ENCODE peak calls at places on chromosomes 7 and 10, in four cellular contexts. A is DND-41; R is transverse colon; X is CD8-positive, alpha-beta T cell. B is an unnamed sample.

GRCh38 chr10:118238573-118239240 is 103.4 kb downstream of the FAM204A start:
- DNase-seq in A (no peak), R (no peak), X (no peak), B (no peak)

GRCh38 chr7:112882506-112882905 is 92.3 kb upstream of the TMEM168 start:
- DNase-seq in A (no peak), R (no peak), X (no peak), B (no peak)

GRCh38 chr7:107708956-107709355 is 35.0 kb upstream of the CBLL1 start:
- DNase-seq in A (no peak), R (no peak), X (no peak), B (no peak)

GRCh38 chr7:30828591-30828990 is 57.4 kb downstream of the MINDY4 start:
- DNase-seq in A (no peak), R (no peak), X (no peak), B (no peak)

GRCh38 chr10:24625778-24626177 is 97.9 kb downstream of the ARHGAP21 start:
- DNase-seq in A (no peak), R (peak; percentile 13), X (no peak), B (no peak)

GRCh38 chr7:86600506-86601290 is 43.0 kb upstream of the GRM3 start:
- DNase-seq in A (no peak), R (no peak), X (no peak), B (peak; percentile 3)

GRCh38 chr7:1664711-1665591 is 5.1 kb upstream of the ELFN1 start:
- DNase-seq in A (peak; percentile 80), R (peak; percentile 39), X (peak; percentile 28), B (peak; percentile 83)

GRCh38 chr10:13684252-13684791 is 97.6 kb downstream of the PRPF18 start:
- DNase-seq in A (no peak), R (peak; percentile 43), X (no peak), B (no peak)

GRCh38 chr10:32095116-32095733 is 39.0 kb upstream of the KIF5B start:
- DNase-seq in A (no peak), R (no peak), X (no peak), B (no peak)

GRCh38 chr10:104767745-104768144 is 126.7 kb downstream of the SORCS3 start:
- DNase-seq in A (no peak), R (no peak), X (no peak), B (no peak)

GRCh38 chr7:91784469-91784868 is 96.0 kb downstream of the MTERF1 start:
- DNase-seq in A (no peak), R (no peak), X (no peak), B (no peak)

GRCh38 chr10:100653957-100654834 is 91.2 kb upstream of the PAX2 start:
- DNase-seq in A (peak; percentile 67), R (no peak), X (no peak), B (no peak)

GRCh38 chr7:380226-380550 is 90.2 kb downstream of the FOXL3 start:
- DNase-seq in A (no peak), R (no peak), X (no peak), B (no peak)

GRCh38 chr10:98225000-98225399 is 43.0 kb downstream of the LOXL4 start:
- DNase-seq in A (no peak), R (no peak), X (no peak), B (no peak)

GRCh38 chr7:17941171-17941490 is 837 bp upstream of the SNX13 start:
- DNase-seq in A (no peak), R (no peak), X (no peak), B (no peak)

GRCh38 chr7:150903627-150904026 is 51.3 kb downstream of the AOC1 start:
- DNase-seq in A (no peak), R (peak; percentile 82), X (no peak), B (peak; percentile 89)

GRCh38 chr7:32587431-32587948 is 92.2 kb downstream of the AVL9 start:
- DNase-seq in A (no peak), R (no peak), X (no peak), B (no peak)

GRCh38 chr10:109456566-109457361 is 466.5 kb downstream of the XPNPEP1 start:
- DNase-seq in A (no peak), R (no peak), X (no peak), B (no peak)

GRCh38 chr7:901388-902154 is 25.2 kb downstream of the GET4 start:
- DNase-seq in A (peak; percentile 63), R (peak; percentile 95), X (no peak), B (peak; percentile 82)

GRCh38 chr7:115047968-115048720 is 126.2 kb downstream of the MDFIC start:
- DNase-seq in A (no peak), R (no peak), X (no peak), B (no peak)

GRCh38 chr7:31061185-31061584 is 9.1 kb downstream of the ADCYAP1R1 start:
- DNase-seq in A (no peak), R (no peak), X (no peak), B (peak; percentile 43)

GRCh38 chr10:82908751-82909150 is 1033.8 kb downstream of the NRG3 start:
- DNase-seq in A (no peak), R (no peak), X (no peak), B (no peak)

GRCh38 chr10:126013489-126014281 is 117.3 kb downstream of the FANK1 start:
- DNase-seq in A (no peak), R (no peak), X (no peak), B (peak; percentile 29)

GRCh38 chr7:77830649-77831355 is 32.2 kb downstream of the PHTF2 start:
- DNase-seq in A (no peak), R (no peak), X (no peak), B (no peak)

GRCh38 chr7:130490888-130491771 is 755 bp upstream of the MEST start:
- DNase-seq in A (no peak), R (peak; percentile 37), X (peak; percentile 27), B (no peak)

GRCh38 chr7:134701272-134701671 is 54.6 kb downstream of the BPGM start:
- DNase-seq in A (peak; percentile 26), R (no peak), X (peak; percentile 4), B (peak; percentile 29)

GRCh38 chr10:75613685-75614587 is 182.5 kb downstream of the LRMDA start:
- DNase-seq in A (no peak), R (no peak), X (no peak), B (no peak)

GRCh38 chr7:6705959-6706665 is 635 bp downstream of the ZNF12 start:
- DNase-seq in A (peak; percentile 30), R (peak; percentile 16), X (no peak), B (peak; percentile 60)

GRCh38 chr10:75971402-75972211 is 540.2 kb downstream of the LRMDA start:
- DNase-seq in A (peak; percentile 57), R (no peak), X (no peak), B (no peak)

GRCh38 chr10:114300036-114300645 is 61.1 kb downstream of the VWA2 start:
- DNase-seq in A (no peak), R (no peak), X (no peak), B (no peak)

GRCh38 chr7:1936531-1937251 is 266.6 kb downstream of the ELFN1 start:
- DNase-seq in A (no peak), R (no peak), X (no peak), B (no peak)

GRCh38 chr7:42445691-42446090 is 208.7 kb upstream of the GLI3 start:
- DNase-seq in A (no peak), R (no peak), X (no peak), B (no peak)

GRCh38 chr7:46391215-46391614 is 470.1 kb upstream of the IGFBP3 start:
- DNase-seq in A (no peak), R (no peak), X (no peak), B (no peak)

GRCh38 chr7:46389131-46389530 is 468.1 kb upstream of the IGFBP3 start:
- DNase-seq in A (no peak), R (no peak), X (no peak), B (no peak)

GRCh38 chr7:46393142-46393541 is 472.1 kb upstream of the IGFBP3 start:
- DNase-seq in A (no peak), R (no peak), X (no peak), B (no peak)

GRCh38 chr7:46387646-46388045 is 466.6 kb upstream of the IGFBP3 start:
- DNase-seq in A (no peak), R (no peak), X (no peak), B (no peak)

DNA sequence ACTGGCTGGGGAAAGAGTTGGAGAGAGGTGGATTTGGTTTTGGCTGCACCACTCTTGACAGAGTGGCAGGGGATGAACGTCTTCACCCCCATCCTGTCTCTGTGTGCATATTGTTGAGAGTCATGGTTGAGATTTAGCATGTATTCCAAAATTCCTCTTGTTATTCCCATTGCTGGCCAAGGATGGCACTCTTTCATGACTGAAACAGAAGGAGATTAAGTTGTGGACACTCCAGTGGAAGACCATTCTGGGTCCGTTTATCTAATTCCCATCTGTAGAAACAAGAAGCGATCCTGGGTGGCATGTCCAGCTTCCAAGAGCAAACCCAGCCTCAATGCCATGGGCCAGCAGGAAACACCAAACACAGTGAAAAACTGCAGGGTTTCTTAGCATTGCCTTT is 469.0 kb upstream of the IGFBP3 start:
- DNase-seq in A (no peak), R (no peak), X (no peak), B (no peak)
- TF ChIP-seq CTCF in A (no peak), R (no peak), X (no peak), B (no peak)

GRCh38 chr7:85185355-85186082 is 1.3 kb downstream of the SEMA3D start:
- DNase-seq in A (no peak), R (peak; percentile 9), X (no peak), B (peak; percentile 24)

GRCh38 chr7:85186521-85187241 is at the start of gene SEMA3D:
- DNase-seq in A (no peak), R (peak; percentile 53), X (no peak), B (peak; percentile 84)

GRCh38 chr7:85186083-85186520 is 754 bp downstream of the SEMA3D start:
- DNase-seq in A (no peak), R (peak; percentile 8), X (no peak), B (peak; percentile 18)

GRCh38 chr7:85191383-85191782 is 4.5 kb upstream of the SEMA3D start:
- DNase-seq in A (no peak), R (no peak), X (no peak), B (no peak)
- TF ChIP-seq CTCF in A (no peak), R (no peak), X (no peak), B (no peak)

DNA sequence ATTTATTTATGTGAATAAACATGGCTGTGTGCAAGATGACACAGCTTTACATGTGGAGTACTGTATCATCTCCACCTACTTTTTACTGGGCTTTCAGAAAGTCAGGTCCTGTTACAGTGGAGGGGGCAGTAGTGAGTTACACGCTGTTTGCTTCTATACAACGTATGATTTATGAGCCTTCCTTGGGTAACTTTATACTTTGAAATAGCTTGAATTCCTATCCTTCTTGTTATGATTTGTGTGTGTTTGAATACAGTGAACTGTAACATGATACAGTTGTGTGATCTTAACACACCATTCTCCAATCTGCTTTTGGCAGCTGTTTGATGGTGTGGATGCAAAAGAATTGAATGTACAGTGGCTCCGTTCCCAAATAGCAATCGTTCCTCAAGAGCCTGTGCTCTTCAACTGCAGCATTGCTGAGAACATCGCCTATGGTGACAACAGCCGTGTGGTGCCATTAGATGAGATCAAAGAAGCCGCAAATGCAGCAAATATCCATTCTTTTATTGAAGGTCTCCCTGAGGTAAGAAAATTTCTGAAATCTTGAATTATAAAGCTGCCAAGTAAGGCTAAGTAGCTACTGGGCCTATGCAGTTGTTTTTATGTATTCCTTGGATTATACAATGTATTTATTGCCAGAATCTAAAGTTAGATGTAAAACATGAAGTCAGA is 41.6 kb downstream of the SP8 start:
- DNase-seq in A (no peak), R (no peak), X (no peak), B (peak; percentile 14)
- TF ChIP-seq CTCF in A (no peak), R (no peak), X (no peak), B (peak; percentile 41)

GRCh38 chr7:137695942-137696341 is 150.8 kb downstream of the DGKI start:
- DNase-seq in A (no peak), R (no peak), X (no peak), B (no peak)

GRCh38 chr7:137695494-137695893 is 151.3 kb downstream of the DGKI start:
- DNase-seq in A (no peak), R (no peak), X (no peak), B (no peak)

GRCh38 chr7:137694405-137694804 is 152.4 kb downstream of the DGKI start:
- DNase-seq in A (no peak), R (no peak), X (no peak), B (no peak)

GRCh38 chr7:137696376-137696775 is 150.4 kb downstream of the DGKI start:
- DNase-seq in A (no peak), R (no peak), X (no peak), B (no peak)

GRCh38 chr7:137697026-137697425 is 149.7 kb downstream of the DGKI start:
- DNase-seq in A (no peak), R (no peak), X (no peak), B (no peak)
- TF ChIP-seq CTCF in A (no peak), R (no peak), X (no peak), B (no peak)